ENCODE peak calls at places on chromosomes 13 and 19, in five cellular contexts. U is substantia nigra, J is lower leg skin, D is activated B cell treated with CpG ODN at 0.5 μM for 24 hours, I is astrocyte of the spinal cord. Y is an unnamed sample.

GRCh38 chr13:110506859-110507566 is 54.5 kb downstream of the RAB20 start:
- DNase-seq in U (no peak), J (no peak), D (no peak), I (peak), Y (no peak)

GRCh38 chr19:9673912-9674668 is 810 bp downstream of the ZNF562 start:
- DNase-seq in U (no peak), J (no peak), D (no peak), I (peak), Y (no peak)

GRCh38 chr13:95660981-95661581 is 15.9 kb upstream of the DNAJC3 start:
- DNase-seq in U (no peak), J (no peak), D (no peak), I (peak), Y (no peak)

GRCh38 chr13:111900390-111901180 is 166.4 kb upstream of the SOX1 start:
- DNase-seq in U (no peak), J (no peak), D (no peak), I (no peak), Y (peak)

GRCh38 chr19:34712606-34713261 is 21.3 kb upstream of the ZNF181 start:
- DNase-seq in U (peak), J (peak), D (no peak), I (peak), Y (no peak)

GRCh38 chr13:97430296-97430695 is 3.7 kb upstream of the RAP2A start:
- DNase-seq in U (no peak), J (no peak), D (no peak), I (no peak), Y (no peak)

GRCh38 chr19:54040003-54040402 is 23.7 kb downstream of the VSTM1 start:
- DNase-seq in U (no peak), J (no peak), D (no peak), I (no peak), Y (no peak)

GRCh38 chr19:58518261-58519086 is 1.1 kb downstream of the ZBTB45 start:
- DNase-seq in U (no peak), J (peak), D (no peak), I (no peak), Y (no peak)